ENCODE peak calls at places on chromosomes 12 and 14, in six cellular contexts. One of them, this sample, is unnamed.
A peak's percentile ranks its signal among the peaks of the same experiment; 100 is the strongest.

GRCh38 chr12:32446306-32447119 is 47.2 kb downstream of the FGD4 start:
- DNase-seq in progenitor cell of endocrine pancreas: no peak
- DNase-seq in RWPE1: no peak
- DNase-seq in omental fat pad: no peak
- DNase-seq in B cell: no peak
- DNase-seq in stomach: no peak
- DNase-seq in this sample: no peak

GRCh38 chr12:110696283-110696682 is 7.4 kb upstream of the HVCN1 start:
- DNase-seq in progenitor cell of endocrine pancreas: no peak
- DNase-seq in RWPE1: no peak
- DNase-seq in omental fat pad: no peak
- DNase-seq in B cell: no peak
- DNase-seq in stomach: no peak
- DNase-seq in this sample: no peak

GRCh38 chr14:28767851-28768548 is 1.4 kb downstream of the FOXG1 start:
- DNase-seq in progenitor cell of endocrine pancreas: no peak
- DNase-seq in RWPE1: no peak
- DNase-seq in omental fat pad: no peak
- DNase-seq in B cell: no peak
- DNase-seq in stomach: no peak
- DNase-seq in this sample: no peak

GRCh38 chr12:125861299-125862281 is 796.4 kb downstream of the AACS start:
- DNase-seq in progenitor cell of endocrine pancreas: peak; percentile 16
- DNase-seq in RWPE1: peak; percentile 18
- DNase-seq in omental fat pad: no peak
- DNase-seq in B cell: no peak
- DNase-seq in stomach: peak; percentile 42
- DNase-seq in this sample: no peak

GRCh38 chr14:57755018-57755521 is 110.8 kb downstream of the SLC35F4 start:
- DNase-seq in progenitor cell of endocrine pancreas: no peak
- DNase-seq in RWPE1: no peak
- DNase-seq in omental fat pad: no peak
- DNase-seq in B cell: no peak
- DNase-seq in stomach: no peak
- DNase-seq in this sample: no peak

GRCh38 chr12:125300249-125300648 is 235.0 kb downstream of the AACS start:
- DNase-seq in progenitor cell of endocrine pancreas: no peak
- DNase-seq in RWPE1: no peak
- DNase-seq in omental fat pad: no peak
- DNase-seq in B cell: no peak
- DNase-seq in stomach: no peak
- DNase-seq in this sample: no peak

GRCh38 chr12:20314325-20314724 is 54.0 kb upstream of the PDE3A start:
- DNase-seq in progenitor cell of endocrine pancreas: no peak
- DNase-seq in RWPE1: no peak
- DNase-seq in omental fat pad: no peak
- DNase-seq in B cell: no peak
- DNase-seq in stomach: no peak
- DNase-seq in this sample: no peak

GRCh38 chr12:131675126-131676080 is 35.5 kb upstream of the SFSWAP start:
- DNase-seq in progenitor cell of endocrine pancreas: no peak
- DNase-seq in RWPE1: no peak
- DNase-seq in omental fat pad: no peak
- DNase-seq in B cell: no peak
- DNase-seq in stomach: no peak
- DNase-seq in this sample: no peak

GRCh38 chr12:25518512-25518911 is 34.6 kb downstream of the LMNTD1 start:
- DNase-seq in progenitor cell of endocrine pancreas: no peak
- DNase-seq in RWPE1: peak; percentile 10
- DNase-seq in omental fat pad: no peak
- DNase-seq in B cell: no peak
- DNase-seq in stomach: no peak
- DNase-seq in this sample: no peak

GRCh38 chr12:91805031-91805430 is 340.6 kb downstream of the BTG1 start:
- DNase-seq in progenitor cell of endocrine pancreas: no peak
- DNase-seq in RWPE1: no peak
- DNase-seq in omental fat pad: no peak
- DNase-seq in B cell: no peak
- DNase-seq in stomach: no peak
- DNase-seq in this sample: no peak

GRCh38 chr14:65798216-65798615 is 385.7 kb downstream of the FUT8 start:
- DNase-seq in progenitor cell of endocrine pancreas: no peak
- DNase-seq in RWPE1: no peak
- DNase-seq in omental fat pad: no peak
- DNase-seq in B cell: no peak
- DNase-seq in stomach: no peak
- DNase-seq in this sample: no peak

DNA sequence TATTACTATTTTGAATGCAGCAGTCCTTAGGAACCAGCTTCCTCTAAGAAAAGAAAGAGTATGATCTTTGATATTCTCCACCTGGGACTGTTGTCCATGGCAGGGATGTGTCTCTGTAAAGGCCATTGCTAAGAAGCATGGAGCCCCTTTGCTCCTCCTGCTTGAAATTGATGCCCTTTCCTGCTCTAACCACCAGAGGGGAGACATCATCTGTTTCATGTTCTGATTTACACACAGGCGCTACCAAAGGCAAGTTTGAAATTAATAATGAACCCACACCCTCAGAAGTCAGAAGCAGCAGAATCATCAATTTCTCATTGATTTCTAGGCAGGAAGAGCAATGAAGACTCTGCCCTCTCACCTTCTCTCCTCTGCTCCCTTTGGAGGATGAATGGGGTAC is 253.8 kb downstream of the RMST start:
- DNase-seq in progenitor cell of endocrine pancreas: no peak
- DNase-seq in RWPE1: no peak
- DNase-seq in omental fat pad: no peak
- DNase-seq in B cell: no peak
- DNase-seq in stomach: no peak
- DNase-seq in this sample: no peak
- TF ChIP-seq CTCF in progenitor cell of endocrine pancreas: peak; percentile 51
- TF ChIP-seq CTCF in RWPE1: no peak
- TF ChIP-seq CTCF in omental fat pad: no peak
- TF ChIP-seq CTCF in B cell: no peak
- TF ChIP-seq CTCF in stomach: no peak
- TF ChIP-seq CTCF in this sample: peak; percentile 56

GRCh38 chr14:91906374-91906773 is 39.0 kb upstream of the TC2N start:
- DNase-seq in progenitor cell of endocrine pancreas: no peak
- DNase-seq in RWPE1: no peak
- DNase-seq in omental fat pad: no peak
- DNase-seq in B cell: no peak
- DNase-seq in stomach: peak; percentile 38
- DNase-seq in this sample: no peak

GRCh38 chr14:91911474-91912032 is 35.9 kb downstream of the FBLN5 start:
- DNase-seq in progenitor cell of endocrine pancreas: no peak
- DNase-seq in RWPE1: peak; percentile 54
- DNase-seq in omental fat pad: no peak
- DNase-seq in B cell: peak; percentile 67
- DNase-seq in stomach: peak; percentile 43
- DNase-seq in this sample: peak; percentile 11

GRCh38 chr14:91910201-91910600 is 37.3 kb downstream of the FBLN5 start:
- DNase-seq in progenitor cell of endocrine pancreas: no peak
- DNase-seq in RWPE1: no peak
- DNase-seq in omental fat pad: no peak
- DNase-seq in B cell: no peak
- DNase-seq in stomach: no peak
- DNase-seq in this sample: no peak

GRCh38 chr14:91912035-91912434 is 35.5 kb downstream of the FBLN5 start:
- DNase-seq in progenitor cell of endocrine pancreas: no peak
- DNase-seq in RWPE1: no peak
- DNase-seq in omental fat pad: no peak
- DNase-seq in B cell: no peak
- DNase-seq in stomach: no peak
- DNase-seq in this sample: no peak
- TF ChIP-seq CTCF in progenitor cell of endocrine pancreas: no peak
- TF ChIP-seq CTCF in RWPE1: no peak
- TF ChIP-seq CTCF in omental fat pad: no peak
- TF ChIP-seq CTCF in B cell: no peak
- TF ChIP-seq CTCF in stomach: no peak
- TF ChIP-seq CTCF in this sample: no peak

GRCh38 chr12:44930972-44931600 is 55.0 kb upstream of the NELL2 start:
- DNase-seq in progenitor cell of endocrine pancreas: no peak
- DNase-seq in RWPE1: peak; percentile 41
- DNase-seq in omental fat pad: no peak
- DNase-seq in B cell: peak; percentile 45
- DNase-seq in stomach: no peak
- DNase-seq in this sample: no peak
- TF ChIP-seq CTCF in progenitor cell of endocrine pancreas: peak; percentile 75
- TF ChIP-seq CTCF in RWPE1: peak; percentile 52
- TF ChIP-seq CTCF in omental fat pad: no peak
- TF ChIP-seq CTCF in B cell: peak; percentile 86
- TF ChIP-seq CTCF in stomach: peak; percentile 22
- TF ChIP-seq CTCF in this sample: peak; percentile 87

DNA sequence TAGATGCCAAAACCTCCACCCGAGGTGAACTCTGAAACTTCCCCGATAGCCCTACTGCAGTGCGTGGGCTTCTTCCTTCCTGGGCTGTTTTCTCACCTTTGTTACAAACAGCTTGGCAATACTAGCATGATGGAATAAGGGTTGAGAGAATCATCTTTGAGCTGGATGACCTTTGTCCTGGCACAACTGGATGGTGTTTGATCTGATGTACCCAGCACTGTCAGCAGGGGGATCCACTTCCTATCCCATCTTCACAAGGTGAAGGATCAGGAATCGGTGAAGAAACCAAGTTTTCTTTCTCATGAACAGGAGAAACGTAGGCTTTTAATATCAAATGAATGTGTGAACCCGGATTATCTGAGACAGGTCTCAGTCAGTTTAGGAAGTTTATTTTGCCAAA is 19.5 kb upstream of the LRRC10 start:
- DNase-seq in progenitor cell of endocrine pancreas: no peak
- DNase-seq in RWPE1: peak; percentile 24
- DNase-seq in omental fat pad: no peak
- DNase-seq in B cell: no peak
- DNase-seq in stomach: no peak
- DNase-seq in this sample: no peak
- TF ChIP-seq CTCF in progenitor cell of endocrine pancreas: no peak
- TF ChIP-seq CTCF in RWPE1: no peak
- TF ChIP-seq CTCF in omental fat pad: no peak
- TF ChIP-seq CTCF in B cell: no peak
- TF ChIP-seq CTCF in stomach: no peak
- TF ChIP-seq CTCF in this sample: peak; percentile 32

DNA sequence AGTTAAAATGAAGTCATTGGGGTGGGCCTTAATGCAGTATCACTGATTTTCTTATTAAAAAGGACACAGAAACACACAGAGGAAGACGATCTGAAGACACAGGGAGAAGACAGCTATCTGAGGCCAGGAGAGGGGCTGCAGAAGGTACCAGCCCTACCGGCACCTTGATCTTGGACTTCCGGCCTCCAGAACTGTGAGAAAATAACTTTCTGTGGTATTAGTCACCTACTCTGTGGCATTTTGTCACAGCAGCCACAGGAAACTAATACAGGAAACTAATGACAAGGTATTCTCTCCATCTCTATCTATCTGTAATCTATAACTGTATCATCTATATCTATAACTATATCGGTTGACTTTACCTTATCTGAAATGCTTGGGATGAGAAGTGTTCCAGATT is 1149.5 kb downstream of the BCL11B start:
- DNase-seq in progenitor cell of endocrine pancreas: no peak
- DNase-seq in RWPE1: no peak
- DNase-seq in omental fat pad: no peak
- DNase-seq in B cell: no peak
- DNase-seq in stomach: no peak
- DNase-seq in this sample: no peak
- TF ChIP-seq CTCF in progenitor cell of endocrine pancreas: no peak
- TF ChIP-seq CTCF in RWPE1: no peak
- TF ChIP-seq CTCF in omental fat pad: no peak
- TF ChIP-seq CTCF in B cell: no peak
- TF ChIP-seq CTCF in stomach: no peak
- TF ChIP-seq CTCF in this sample: no peak

DNA sequence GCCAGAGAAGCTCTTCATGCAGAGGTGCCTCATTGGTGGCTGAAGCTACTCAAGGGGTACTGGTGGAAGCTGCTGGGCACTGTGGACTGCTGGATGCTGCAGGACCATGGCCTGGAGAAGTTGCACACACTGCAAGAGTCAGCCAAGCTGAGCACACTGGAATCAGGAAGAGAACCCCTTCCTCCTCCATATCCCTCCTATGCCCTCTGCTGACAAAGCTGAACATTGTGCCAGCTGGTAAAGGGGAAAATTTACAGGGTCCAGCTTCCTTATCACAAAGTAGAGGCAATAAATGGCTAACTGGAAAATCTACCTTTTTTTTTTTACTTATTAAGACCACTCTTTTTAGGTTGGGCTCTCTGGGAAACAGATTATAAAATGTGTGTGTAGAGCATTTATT is 6.5 kb downstream of the CCDC175 start:
- DNase-seq in progenitor cell of endocrine pancreas: no peak
- DNase-seq in RWPE1: no peak
- DNase-seq in omental fat pad: no peak
- DNase-seq in B cell: no peak
- DNase-seq in stomach: no peak
- DNase-seq in this sample: no peak
- TF ChIP-seq CTCF in progenitor cell of endocrine pancreas: no peak
- TF ChIP-seq CTCF in RWPE1: no peak
- TF ChIP-seq CTCF in omental fat pad: no peak
- TF ChIP-seq CTCF in B cell: no peak
- TF ChIP-seq CTCF in stomach: no peak
- TF ChIP-seq CTCF in this sample: no peak

This sample was measured in neural crest cell.